ENCODE peak calls at places on chromosomes 5 and 9, in four cellular contexts. One of them, this sample, is unnamed.

GRCh38 chr9:21708225-21708624 is 94.2 kb upstream of the MTAP start:
- DNase-seq in ovary: no peak
- DNase-seq in endodermal cell: no peak
- DNase-seq in uterus: no peak
- DNase-seq in this sample: no peak

GRCh38 chr9:135503371-135504261 is 3.1 kb downstream of the MRPS2 start:
- DNase-seq in ovary: no peak
- DNase-seq in uterus: no peak
- DNase-seq in endodermal cell: no peak
- DNase-seq in this sample: no peak

GRCh38 chr5:113361701-113362100 is 73.1 kb downstream of the TSSK1B start:
- DNase-seq in endodermal cell: no peak
- DNase-seq in ovary: no peak
- DNase-seq in uterus: no peak
- DNase-seq in this sample: no peak

GRCh38 chr9:125604189-125604588 is 102.8 kb downstream of the MAPKAP1 start:
- DNase-seq in endodermal cell: no peak
- DNase-seq in ovary: no peak
- DNase-seq in uterus: no peak
- DNase-seq in this sample: no peak

GRCh38 chr5:39598641-39599248 is 174.0 kb upstream of the DAB2 start:
- DNase-seq in ovary: no peak
- DNase-seq in endodermal cell: peak
- DNase-seq in uterus: no peak
- DNase-seq in this sample: no peak

GRCh38 chr5:12911156-12911555 is 1006.9 kb upstream of the CTNND2 start:
- DNase-seq in endodermal cell: no peak
- DNase-seq in uterus: no peak
- DNase-seq in ovary: no peak
- DNase-seq in this sample: no peak

GRCh38 chr9:2228132-2228531 is 213.0 kb downstream of the SMARCA2 start:
- DNase-seq in uterus: no peak
- DNase-seq in ovary: peak
- DNase-seq in endodermal cell: peak
- DNase-seq in this sample: peak

GRCh38 chr9:91903126-91903911 is 46.7 kb downstream of the ROR2 start:
- DNase-seq in uterus: no peak
- DNase-seq in endodermal cell: no peak
- DNase-seq in ovary: no peak
- DNase-seq in this sample: no peak

GRCh38 chr5:10145922-10146321 is 103.8 kb downstream of the ATPSCKMT start:
- DNase-seq in ovary: no peak
- DNase-seq in uterus: no peak
- DNase-seq in endodermal cell: no peak
- DNase-seq in this sample: no peak

GRCh38 chr5:144812770-144813169 is 642.1 kb downstream of the KCTD16 start:
- DNase-seq in uterus: no peak
- DNase-seq in endodermal cell: no peak
- DNase-seq in ovary: peak
- DNase-seq in this sample: no peak

GRCh38 chr5:73909474-73909873 is 283.5 kb downstream of the ARHGEF28 start:
- DNase-seq in ovary: no peak
- DNase-seq in endodermal cell: peak
- DNase-seq in uterus: no peak
- DNase-seq in this sample: peak

GRCh38 chr9:96464426-96464825 is 14.5 kb downstream of the HABP4 start:
- DNase-seq in uterus: no peak
- DNase-seq in ovary: no peak
- DNase-seq in endodermal cell: no peak
- DNase-seq in this sample: no peak

GRCh38 chr5:23223846-23224245 is 283.6 kb upstream of the PRDM9 start:
- DNase-seq in ovary: no peak
- DNase-seq in uterus: no peak
- DNase-seq in endodermal cell: no peak
- DNase-seq in this sample: no peak

GRCh38 chr5:140547508-140548299 is at the start of gene EIF4EBP3:
- DNase-seq in ovary: peak
- DNase-seq in endodermal cell: peak
- DNase-seq in uterus: peak
- DNase-seq in this sample: peak

GRCh38 chr9:95507456-95508241 is 9.1 kb downstream of the PTCH1 start:
- DNase-seq in uterus: peak
- DNase-seq in endodermal cell: peak
- DNase-seq in ovary: peak
- DNase-seq in this sample: peak

GRCh38 chr5:53120165-53120564 is 10.6 kb upstream of the MOCS2 start:
- DNase-seq in ovary: no peak
- DNase-seq in uterus: no peak
- DNase-seq in endodermal cell: no peak
- DNase-seq in this sample: no peak

GRCh38 chr5:35924950-35925722 is 13.3 kb downstream of the CAPSL start:
- DNase-seq in endodermal cell: peak
- DNase-seq in uterus: peak
- DNase-seq in ovary: peak
- DNase-seq in this sample: peak

GRCh38 chr9:109769250-109769649 is 10.7 kb upstream of the PALM2AKAP2 start:
- DNase-seq in endodermal cell: no peak
- DNase-seq in ovary: no peak
- DNase-seq in uterus: no peak
- DNase-seq in this sample: no peak

GRCh38 chr5:23977996-23978395 is 470.6 kb downstream of the PRDM9 start:
- DNase-seq in uterus: no peak
- DNase-seq in ovary: no peak
- DNase-seq in endodermal cell: peak
- DNase-seq in this sample: peak

GRCh38 chr5:454936-455335 is 12.0 kb downstream of the EXOC3 start:
- DNase-seq in uterus: no peak
- DNase-seq in endodermal cell: peak
- DNase-seq in ovary: no peak
- DNase-seq in this sample: peak

GRCh38 chr9:132042324-132042723 is 37.3 kb downstream of the MED27 start:
- DNase-seq in endodermal cell: no peak
- DNase-seq in ovary: no peak
- DNase-seq in uterus: no peak
- DNase-seq in this sample: no peak

GRCh38 chr5:33180900-33181299 is 259.9 kb upstream of the TARS1 start:
- DNase-seq in endodermal cell: no peak
- DNase-seq in uterus: no peak
- DNase-seq in ovary: no peak
- DNase-seq in this sample: no peak

GRCh38 chr9:116792271-116792670 is 105.2 kb downstream of the TRIM32 start:
- DNase-seq in endodermal cell: no peak
- DNase-seq in uterus: no peak
- DNase-seq in ovary: no peak
- DNase-seq in this sample: no peak

GRCh38 chr5:132451387-132451786 is 39.2 kb downstream of the IRF1 start:
- DNase-seq in uterus: no peak
- DNase-seq in ovary: no peak
- DNase-seq in endodermal cell: peak
- DNase-seq in this sample: no peak

GRCh38 chr9:132026932-132027585 is 52.6 kb downstream of the MED27 start:
- DNase-seq in uterus: no peak
- DNase-seq in ovary: no peak
- DNase-seq in endodermal cell: no peak
- DNase-seq in this sample: peak

GRCh38 chr9:107024193-107024592 is 161.2 kb downstream of the ZNF462 start:
- DNase-seq in uterus: no peak
- DNase-seq in ovary: no peak
- DNase-seq in endodermal cell: no peak
- DNase-seq in this sample: no peak

GRCh38 chr5:83924171-83924570 is 203.5 kb upstream of the HAPLN1 start:
- DNase-seq in ovary: no peak
- DNase-seq in endodermal cell: no peak
- DNase-seq in uterus: no peak
- DNase-seq in this sample: no peak

GRCh38 chr5:152439791-152440190 is 34.7 kb upstream of the NMUR2 start:
- DNase-seq in endodermal cell: no peak
- DNase-seq in uterus: no peak
- DNase-seq in ovary: no peak
- DNase-seq in this sample: no peak

GRCh38 chr5:36632363-36632664 is 25.9 kb downstream of the SLC1A3 start:
- DNase-seq in endodermal cell: no peak
- DNase-seq in uterus: no peak
- DNase-seq in ovary: no peak
- DNase-seq in this sample: no peak

GRCh38 chr5:176733586-176734262 is 76.6 kb upstream of the UNC5A start:
- DNase-seq in endodermal cell: peak
- DNase-seq in uterus: peak
- DNase-seq in ovary: no peak
- DNase-seq in this sample: peak

GRCh38 chr9:122029898-122030297 is 63.2 kb downstream of the TTLL11 start:
- DNase-seq in endodermal cell: no peak
- DNase-seq in uterus: no peak
- DNase-seq in ovary: no peak
- DNase-seq in this sample: no peak

GRCh38 chr5:90549729-90550275 is 8.8 kb upstream of the ADGRV1 start:
- DNase-seq in uterus: no peak
- DNase-seq in ovary: no peak
- DNase-seq in endodermal cell: no peak
- DNase-seq in this sample: no peak

GRCh38 chr5:40484495-40484894 is 195.2 kb upstream of the PTGER4 start:
- DNase-seq in ovary: no peak
- DNase-seq in uterus: no peak
- DNase-seq in endodermal cell: no peak
- DNase-seq in this sample: no peak

GRCh38 chr5:116576043-116576713 is 1.6 kb upstream of the SEMA6A start:
- DNase-seq in ovary: peak
- DNase-seq in endodermal cell: peak
- DNase-seq in uterus: peak
- DNase-seq in this sample: peak

GRCh38 chr5:129996896-129997295 is 92.6 kb downstream of the CHSY3 start:
- DNase-seq in uterus: no peak
- DNase-seq in endodermal cell: no peak
- DNase-seq in ovary: no peak
- DNase-seq in this sample: no peak

GRCh38 chr5:180071418-180072255 is at the start of gene RNF130:
- DNase-seq in ovary: peak
- DNase-seq in endodermal cell: peak
- DNase-seq in uterus: peak
- DNase-seq in this sample: peak

GRCh38 chr5:158676642-158677489 is 422.9 kb downstream of the EBF1 start:
- DNase-seq in uterus: no peak
- DNase-seq in endodermal cell: peak
- DNase-seq in ovary: no peak
- DNase-seq in this sample: peak

GRCh38 chr9:35431467-35431866 is 58.4 kb upstream of the RUSC2 start:
- DNase-seq in uterus: no peak
- DNase-seq in endodermal cell: no peak
- DNase-seq in ovary: no peak
- DNase-seq in this sample: no peak